ENCODE peak calls at places on chromosome 3, in five cellular contexts. A is PC-9, U is stomach, C is lower lobe of right lung, X is psoas muscle. F is an unnamed sample.

GRCh38 chr3:11476814-11477213 is 166.9 kb downstream of the VGLL4 start:
- DNase-seq in X (no peak), C (no peak), A (no peak), U (no peak), F (no peak)

GRCh38 chr3:129486057-129487035 is 42.1 kb upstream of the RHO start:
- DNase-seq in U (no peak), C (no peak), X (no peak), A (peak; percentile 74), F (no peak)

GRCh38 chr3:146396792-146397191 is 72.6 kb downstream of the PLSCR2 start:
- DNase-seq in C (no peak), X (no peak), U (no peak), A (no peak), F (no peak)

GRCh38 chr3:184472723-184473419 is 88.7 kb upstream of the EPHB3 start:
- DNase-seq in U (no peak), A (no peak), X (no peak), C (no peak), F (no peak)

GRCh38 chr3:49867871-49868321 is 1.8 kb downstream of the CAMKV start:
- DNase-seq in X (no peak), A (no peak), U (no peak), C (no peak), F (no peak)

GRCh38 chr3:61218508-61218907 is 32.7 kb downstream of the FHIT start:
- DNase-seq in U (no peak), A (no peak), X (no peak), C (no peak), F (no peak)

GRCh38 chr3:197189633-197190032 is 108.8 kb downstream of the DLG1 start:
- DNase-seq in U (no peak), X (no peak), C (no peak), A (no peak), F (no peak)

GRCh38 chr3:172869356-172869755 is 118.8 kb downstream of the ECT2 start:
- DNase-seq in C (no peak), U (no peak), X (no peak), A (peak; percentile 65), F (no peak)

GRCh38 chr3:51949121-51949520 is 6.1 kb upstream of the GPR62 start:
- DNase-seq in U (no peak), A (no peak), C (no peak), X (no peak), F (no peak)

GRCh38 chr3:47996440-47996839 is 19.8 kb downstream of the MAP4 start:
- DNase-seq in A (no peak), C (no peak), X (no peak), U (no peak), F (no peak)

GRCh38 chr3:66490214-66490613 is 10.6 kb downstream of the LRIG1 start:
- DNase-seq in C (no peak), X (no peak), U (peak; percentile 35), A (no peak), F (no peak)

GRCh38 chr3:42489116-42489936 is 13.1 kb upstream of the VIPR1 start:
- DNase-seq in C (no peak), A (no peak), U (peak; percentile 52), X (no peak), F (no peak)

GRCh38 chr3:4947028-4947427 is 32.2 kb upstream of the BHLHE40 start:
- DNase-seq in C (no peak), X (no peak), U (no peak), A (no peak), F (no peak)

GRCh38 chr3:191499307-191500125 is 38.6 kb downstream of the PYDC2 start:
- DNase-seq in U (peak; percentile 36), A (no peak), X (peak; percentile 35), C (no peak), F (peak; percentile 69)

GRCh38 chr3:12948891-12949711 is 107.7 kb upstream of the RPL32 start:
- DNase-seq in U (no peak), X (no peak), C (peak; percentile 68), A (no peak), F (no peak)

GRCh38 chr3:57556459-57557087 is 499 bp downstream of the PDE12 start:
- DNase-seq in A (no peak), X (peak; percentile 29), C (peak; percentile 57), U (peak; percentile 39), F (peak; percentile 39)

GRCh38 chr3:17261627-17262369 is 377.0 kb downstream of the PLCL2 start:
- DNase-seq in C (no peak), A (no peak), U (no peak), X (no peak), F (no peak)

GRCh38 chr3:63561879-63562278 is 90.6 kb upstream of the SNTN start:
- DNase-seq in X (no peak), A (no peak), U (no peak), C (no peak), F (no peak)

GRCh38 chr3:63559884-63560283 is 92.6 kb upstream of the SNTN start:
- DNase-seq in U (no peak), X (no peak), C (no peak), A (no peak), F (no peak)

GRCh38 chr3:63562323-63562722 is 90.2 kb upstream of the SNTN start:
- DNase-seq in A (no peak), U (no peak), X (no peak), C (no peak), F (no peak)

GRCh38 chr3:63565220-63565619 is 87.3 kb upstream of the SNTN start:
- DNase-seq in C (no peak), X (no peak), A (no peak), U (no peak), F (no peak)
- H3K4me3 ChIP-seq in C (no peak overlapping the region), X (no peak overlapping the region), A (no peak overlapping the region), U (no peak overlapping the region), F (no peak overlapping the region)

GRCh38 chr3:37571269-37571668 is 290.4 kb upstream of the CTDSPL start:
- DNase-seq in X (no peak), U (no peak), A (no peak), C (no peak), F (no peak)
- TF ChIP-seq CTCF in X (no peak), U (no peak), A (no peak), C (no peak), F (no peak)

GRCh38 chr3:37028329-37028728 is 35.0 kb downstream of the MLH1 start:
- DNase-seq in X (no peak), U (peak; percentile 77), A (no peak), C (no peak), F (peak; percentile 39)
- H3K36me3 ChIP-seq in X (peaks cover 84% of the 10 kb centered on the region), U (peaks cover 13% of the 10 kb centered on the region), A (peaks cover 12% of the 10 kb centered on the region), C (peaks cover 81% of the 10 kb centered on the region), F (peaks cover 13% of the 10 kb centered on the region)

GRCh38 chr3:157167371-157167770 is 7.4 kb upstream of the CCNL1 start:
- DNase-seq in A (no peak), U (no peak), C (no peak), X (no peak), F (no peak)

GRCh38 chr3:157174265-157174615 is 14.3 kb upstream of the CCNL1 start:
- DNase-seq in U (no peak), A (no peak), C (peak; percentile 64), X (no peak), F (peak; percentile 65)

GRCh38 chr3:157174616-157175498 is 14.9 kb upstream of the CCNL1 start:
- DNase-seq in U (peak; percentile 99), A (peak; percentile 99), C (peak; percentile 99), X (peak; percentile 99), F (peak; percentile 100)

GRCh38 chr3:157172746-157173145 is 12.8 kb upstream of the CCNL1 start:
- DNase-seq in A (no peak), X (no peak), C (no peak), U (no peak), F (no peak)

DNA sequence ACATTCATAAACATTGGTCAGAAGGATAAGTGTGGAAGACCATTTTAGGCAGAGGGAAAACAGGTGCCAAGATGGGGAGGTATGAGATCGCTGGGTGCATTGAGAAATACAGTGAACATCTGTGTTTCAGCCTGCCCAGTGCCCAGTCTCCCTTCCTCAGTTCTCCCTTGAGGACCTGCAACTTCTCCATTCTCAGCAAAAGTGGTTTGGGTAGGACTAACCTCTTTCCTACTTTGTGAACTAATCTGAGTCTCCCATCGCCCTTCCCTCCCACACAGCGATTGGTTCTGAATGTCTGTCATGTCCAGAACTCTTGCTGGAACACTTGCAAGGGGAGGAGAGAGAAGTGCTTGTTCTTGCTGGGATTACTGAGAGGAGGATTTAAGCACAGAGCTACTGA is 10.9 kb upstream of the CCNL1 start:
- DNase-seq in X (no peak), U (no peak), A (peak; percentile 25), C (no peak), F (no peak)
- H3K4me3 ChIP-seq in X (no peak overlapping the region), U (no peak overlapping the region), A (no peak overlapping the region), C (no peak overlapping the region), F (no peak overlapping the region)

DNA sequence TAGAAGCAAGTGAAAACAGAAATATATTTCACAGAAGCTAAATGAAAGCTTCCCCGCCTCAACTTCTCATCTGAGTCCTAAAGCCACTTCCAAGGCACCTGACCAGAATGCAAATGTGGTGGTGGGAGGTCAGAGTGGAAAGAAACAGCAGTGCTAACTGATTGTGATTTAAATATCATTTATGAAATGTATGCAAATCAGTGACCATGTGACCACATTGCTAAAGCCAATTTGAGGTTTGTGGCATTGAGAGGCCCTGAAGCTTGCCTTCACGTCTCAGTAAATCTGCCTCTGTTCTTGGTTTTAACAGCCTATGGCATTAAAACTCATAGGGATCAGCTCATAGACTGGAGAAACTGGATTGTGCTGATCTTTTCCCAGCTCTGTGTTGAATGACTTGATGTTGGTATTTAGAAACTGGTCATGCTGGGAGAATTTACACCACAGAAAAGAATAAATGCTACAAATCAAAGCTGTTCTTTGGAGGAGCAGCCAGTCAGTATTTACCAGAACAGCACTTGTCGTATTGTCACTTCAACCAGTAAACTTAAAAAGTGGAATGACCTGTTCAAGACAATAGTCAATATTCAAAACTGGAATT is 481.4 kb upstream of the ALCAM start:
- DNase-seq in U (no peak), C (no peak), X (no peak), A (no peak), F (no peak)
- TF ChIP-seq CTCF in U (no peak), C (no peak), X (no peak), A (no peak), F (no peak)

DNA sequence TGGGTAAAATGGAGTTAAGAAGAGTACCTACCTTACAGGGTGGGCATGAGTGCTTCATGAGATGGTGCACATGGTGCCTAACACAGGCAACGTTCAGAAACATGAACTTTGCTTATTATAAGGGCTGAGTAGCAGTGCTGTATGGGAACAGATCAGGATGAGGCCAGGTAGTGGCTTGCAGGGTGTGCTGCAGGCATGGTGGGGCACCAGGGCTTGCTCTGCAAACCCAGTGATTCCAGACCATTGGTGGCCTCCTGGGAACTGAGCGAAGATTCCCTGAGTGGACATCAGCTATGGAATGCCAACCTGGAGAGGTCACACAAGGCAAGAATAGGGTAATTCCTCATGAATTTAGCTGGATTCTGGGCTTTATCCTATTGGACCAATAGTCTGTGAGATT is 15.8 kb downstream of the TMEM43 start:
- DNase-seq in U (no peak), X (no peak), A (no peak), C (no peak), F (no peak)
- H3K36me3 ChIP-seq in U (peaks cover 38% of the 10 kb centered on the region), X (peaks cover 80% of the 10 kb centered on the region), A (peaks cover 21% of the 10 kb centered on the region), C (peaks cover 78% of the 10 kb centered on the region), F (peaks cover 22% of the 10 kb centered on the region)

F was measured in pancreas.